ENCODE peak calls at places on chromosomes 4 and X, in eight cellular contexts. J, S, K, P, E, F, R and I are unnamed samples.

GRCh38 chr4:44801384-44801783 is 75.0 kb upstream of the GNPDA2 start:
- DNase-seq in J (no peak), S (no peak), K (no peak), P (no peak), E (no peak), F (no peak), R (no peak), I (no peak)

GRCh38 chrX:20620301-20620700 is 353.6 kb upstream of the RPS6KA3 start:
- DNase-seq in J (no peak), S (no peak), K (no peak), P (no peak), E (peak), F (peak), R (no peak), I (peak)

GRCh38 chrX:38798956-38799355 is 2.3 kb upstream of the MID1IP1 start:
- DNase-seq in J (no peak), S (no peak), K (no peak), P (peak), E (no peak), F (peak), R (no peak), I (peak)

GRCh38 chr4:183571350-183572076 is 66.7 kb downstream of the ING2 start:
- DNase-seq in J (no peak), S (no peak), K (no peak), P (peak), E (peak), F (peak), R (no peak), I (peak)

GRCh38 chr4:138919094-138919936 is 96.3 kb upstream of the NOCT start:
- DNase-seq in J (peak), S (peak), K (peak), P (peak), E (peak), F (peak), R (peak), I (peak)

GRCh38 chr4:37279894-37280592 is 35.5 kb downstream of the NWD2 start:
- DNase-seq in J (no peak), S (no peak), K (no peak), P (no peak), E (peak), F (peak), R (no peak), I (peak)

GRCh38 chrX:112734250-112734649 is 54.5 kb upstream of the LHFPL1 start:
- DNase-seq in J (no peak), S (no peak), K (no peak), P (peak), E (no peak), F (no peak), R (no peak), I (no peak)

GRCh38 chr4:176830971-176831370 is 38.2 kb upstream of the VEGFC start:
- DNase-seq in J (no peak), S (no peak), K (no peak), P (peak), E (no peak), F (no peak), R (no peak), I (no peak)

GRCh38 chrX:35046646-35047231 is 104.1 kb downstream of the FAM47B start:
- DNase-seq in J (no peak), S (no peak), K (no peak), P (no peak), E (no peak), F (no peak), R (no peak), I (no peak)

GRCh38 chrX:101485212-101486064 is at the start of gene ARMCX4:
- DNase-seq in J (peak), S (peak), K (no peak), P (peak), E (peak), F (no peak), R (peak), I (peak)

GRCh38 chrX:45077748-45078424 is 122.8 kb downstream of the DIPK2B start:
- DNase-seq in J (no peak), S (no peak), K (no peak), P (no peak), E (no peak), F (no peak), R (no peak), I (no peak)

DNA sequence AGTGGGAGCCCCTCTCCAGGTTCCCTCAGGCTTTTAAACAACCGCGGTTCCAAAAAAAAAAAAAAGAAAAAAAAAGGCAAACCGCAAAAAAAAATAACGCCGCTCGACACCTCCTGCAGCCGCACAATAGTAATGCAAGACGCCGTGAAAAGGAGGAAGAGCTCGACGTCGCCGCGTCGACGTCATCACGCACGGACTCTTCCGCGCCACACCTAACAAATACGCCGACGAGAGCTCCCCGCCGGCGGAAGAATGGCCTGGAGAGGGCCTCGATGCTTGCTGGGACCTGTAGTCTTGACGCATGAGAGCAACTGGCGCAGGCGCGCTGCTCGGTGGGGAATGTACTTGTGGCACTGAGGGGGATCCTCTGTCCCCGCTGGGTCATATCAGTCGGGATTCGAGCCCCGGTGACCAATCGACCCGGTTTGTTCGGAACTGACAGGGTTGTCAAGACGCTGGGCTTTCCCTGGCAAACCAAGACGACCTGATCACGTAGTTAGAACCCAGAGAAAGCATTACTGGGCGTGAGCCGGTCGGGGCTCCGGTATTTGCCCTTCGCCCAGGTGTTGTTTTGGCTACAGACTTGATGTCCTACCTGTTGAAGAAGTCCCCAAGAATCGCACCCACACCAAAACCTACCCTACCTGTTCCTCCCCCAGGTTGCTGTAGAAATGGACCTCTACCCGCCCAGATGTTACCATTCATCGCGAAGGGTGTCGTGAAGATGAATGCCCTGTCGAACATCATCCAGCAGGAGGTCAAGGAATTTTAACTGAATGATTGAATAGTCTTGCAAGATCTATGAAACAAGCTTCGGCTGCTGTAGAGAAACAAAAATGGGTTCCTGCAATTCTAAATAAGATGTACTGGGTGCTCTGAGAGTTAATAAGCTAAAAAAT is at the start of gene CBR4:
- DNase-seq in J (peak), S (peak), K (peak), P (peak), E (peak), F (peak), R (peak), I (peak)
- TF ChIP-seq CTCF in J (peak), S (peak), K (peak), P (peak), E (no peak), F (peak), R (peak), I (no peak)

GRCh38 chrX:50905334-50905733 is 5.2 kb upstream of the BMP15 start:
- DNase-seq in J (no peak), S (no peak), K (no peak), P (no peak), E (peak), F (peak), R (no peak), I (no peak)
- TF ChIP-seq CTCF in J (no peak), S (no peak), K (peak), P (no peak), E (peak), F (peak), R (peak), I (no peak)

DNA sequence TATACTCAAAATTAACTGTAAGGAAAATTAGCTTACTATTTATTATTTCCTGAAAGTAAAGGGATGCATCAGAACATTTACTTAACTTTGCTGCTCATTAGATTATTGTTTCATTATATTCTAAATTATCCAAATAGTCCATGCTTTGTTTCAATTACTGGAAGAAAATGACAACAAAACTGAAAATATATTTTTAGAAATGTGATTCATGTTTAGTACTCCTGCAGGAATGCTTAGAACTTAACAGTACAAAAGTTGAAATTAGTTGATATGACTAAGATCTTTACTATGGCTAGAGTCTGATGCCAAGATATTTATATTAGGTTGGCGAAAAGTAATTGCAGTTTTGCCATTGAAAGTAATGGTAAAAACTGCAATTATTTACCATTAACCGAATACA is 660.5 kb upstream of the PABPC4L start:
- DNase-seq in J (no peak), S (no peak), K (no peak), P (peak), E (no peak), F (no peak), R (no peak), I (no peak)
- TF ChIP-seq CTCF in J (no peak), S (no peak), K (no peak), P (no peak), E (no peak), F (no peak), R (no peak), I (no peak)

DNA sequence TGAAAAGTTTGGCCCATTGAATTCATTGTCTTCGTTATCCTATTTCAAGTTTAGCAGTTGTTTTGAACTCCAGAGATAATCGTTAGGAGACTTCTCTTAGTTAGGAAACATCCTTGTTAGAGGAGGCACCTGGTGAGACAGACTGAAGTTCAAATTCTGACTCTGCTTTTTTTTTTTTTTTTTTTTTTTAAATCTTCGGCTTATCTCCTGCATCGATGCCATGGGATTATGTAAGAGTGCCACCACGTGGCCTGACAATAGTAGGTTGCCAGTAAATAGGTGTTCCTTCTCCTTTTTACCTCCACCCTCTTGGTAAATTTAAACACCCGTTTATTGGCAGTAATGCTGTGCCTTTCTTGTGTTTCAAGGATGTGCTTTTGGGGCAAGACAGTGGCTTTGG is 149.3 kb downstream of the SOWAHB start:
- DNase-seq in J (no peak), S (no peak), K (no peak), P (peak), E (peak), F (peak), R (no peak), I (no peak)
- TF ChIP-seq CTCF in J (no peak), S (no peak), K (peak), P (peak), E (no peak), F (peak), R (peak), I (peak)

GRCh38 chrX:49884290-49884862 is 5.1 kb downstream of the USP27X start:
- DNase-seq in J (peak), S (peak), K (no peak), P (peak), E (peak), F (peak), R (peak), I (peak)
- TF ChIP-seq CTCF in J (peak), S (peak), K (peak), P (peak), E (peak), F (peak), R (peak), I (peak)

GRCh38 chr4:153465583-153465921 is 608 bp upstream of the TMEM131L start:
- DNase-seq in J (no peak), S (no peak), K (no peak), P (peak), E (peak), F (peak), R (peak), I (peak)
- TF ChIP-seq CTCF in J (no peak), S (no peak), K (peak), P (no peak), E (no peak), F (peak), R (peak), I (peak)

DNA sequence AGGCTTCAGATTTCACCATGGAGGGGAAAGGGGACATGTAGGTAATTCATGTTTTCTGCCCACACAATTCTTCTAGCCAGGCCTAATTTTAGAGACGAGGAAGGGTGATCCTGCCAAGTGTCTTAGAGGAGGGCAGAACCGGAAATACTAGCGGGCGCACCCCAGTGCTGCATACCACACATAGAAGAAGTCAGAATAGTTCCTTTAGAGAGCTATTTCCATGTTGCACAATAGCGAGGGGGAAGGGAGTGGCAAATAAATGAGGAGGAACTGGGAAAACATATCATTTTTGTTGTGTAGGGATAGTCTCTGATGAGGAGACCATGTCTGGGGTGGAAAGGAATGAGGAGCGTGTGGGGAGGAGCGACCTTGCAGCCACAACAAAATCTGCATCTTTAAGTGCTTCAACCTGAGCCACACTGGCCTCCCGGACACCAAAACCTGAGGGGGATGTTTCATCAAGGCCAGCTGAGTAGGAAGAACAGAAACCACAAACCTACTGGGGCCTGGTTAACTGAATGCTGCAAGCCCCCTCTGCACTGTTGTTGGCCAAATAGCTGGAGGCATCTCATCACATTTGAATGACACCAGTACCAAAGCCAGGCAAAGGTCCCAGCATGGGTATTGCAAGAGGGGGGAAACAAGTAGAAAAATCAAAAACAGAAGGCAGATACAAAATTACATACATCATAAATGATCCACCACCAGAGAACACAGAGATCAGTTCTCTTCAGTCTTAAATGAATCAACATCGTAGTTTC is 26.7 kb upstream of the C1QTNF7 start:
- DNase-seq in J (peak), S (no peak), K (no peak), P (peak), E (peak), F (peak), R (no peak), I (peak)
- TF ChIP-seq CTCF in J (no peak), S (no peak), K (no peak), P (no peak), E (no peak), F (no peak), R (no peak), I (no peak)

GRCh38 chrX:2707334-2707760 is 16.3 kb downstream of the CD99 start:
- DNase-seq in J (peak), S (peak), K (no peak), P (peak), E (no peak), F (peak), R (no peak), I (peak)

GRCh38 chrX:2710041-2710471 is 19.0 kb downstream of the CD99 start:
- DNase-seq in J (no peak), S (no peak), K (no peak), P (peak), E (no peak), F (peak), R (no peak), I (peak)

GRCh38 chrX:2708601-2709200 is 17.6 kb downstream of the CD99 start:
- DNase-seq in J (no peak), S (no peak), K (no peak), P (no peak), E (no peak), F (no peak), R (no peak), I (no peak)

GRCh38 chrX:2710496-2710895 is 19.4 kb downstream of the CD99 start:
- DNase-seq in J (no peak), S (no peak), K (no peak), P (no peak), E (no peak), F (peak), R (no peak), I (peak)

DNA sequence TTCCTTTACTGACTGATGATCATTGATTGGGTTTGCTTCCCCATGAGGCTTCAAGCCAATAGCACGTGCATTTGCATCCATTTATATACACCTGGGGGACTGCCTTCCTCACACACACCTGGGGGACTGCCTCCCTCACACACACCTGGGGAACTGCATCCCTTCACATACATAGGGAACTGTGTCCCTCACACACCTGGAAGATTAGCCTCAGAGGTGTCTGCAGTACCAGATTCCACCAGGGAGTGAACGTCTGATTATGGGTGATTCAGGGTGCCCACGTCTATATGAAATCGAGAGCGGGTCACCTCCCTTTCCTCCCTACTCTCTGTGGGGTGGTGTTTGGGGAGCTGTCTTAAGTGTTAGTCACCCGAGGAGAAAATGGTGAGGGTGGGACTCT is 16.9 kb downstream of the CD99 start:
- DNase-seq in J (no peak), S (no peak), K (no peak), P (no peak), E (no peak), F (peak), R (no peak), I (no peak)
- TF ChIP-seq CTCF in J (no peak), S (no peak), K (no peak), P (no peak), E (no peak), F (no peak), R (peak), I (no peak)